ENCODE peak calls at places on chromosomes 12 and 14, in eight cellular contexts. Y is brain microvascular endothelial cell, H is upper lobe of right lung, U is cardiac fibroblast, F is PC-9, A is AG09309, R is PC-3, I is HFF-Myc. P is an unnamed sample.

GRCh38 chr14:62029569-62029924 is 267.3 kb downstream of the SNAPC1 start:
- DNase-seq in Y (no peak), H (no peak), U (no peak), F (no peak), A (no peak), R (no peak), I (no peak), P (no peak)

GRCh38 chr12:56545023-56545604 is 23.5 kb downstream of the RBMS2 start:
- DNase-seq in Y (no peak), H (no peak), U (no peak), F (no peak), A (no peak), R (no peak), I (no peak), P (no peak)

GRCh38 chr14:101979666-101980065 is 15.3 kb downstream of the DYNC1H1 start:
- DNase-seq in Y (no peak), H (no peak), U (no peak), F (no peak), A (no peak), R (peak), I (no peak), P (no peak)

GRCh38 chr12:5888816-5889315 is 56.2 kb downstream of the ANO2 start:
- DNase-seq in Y (no peak), H (no peak), U (no peak), F (no peak), A (no peak), R (no peak), I (no peak), P (no peak)

GRCh38 chr14:51658441-51659173 is 6.9 kb downstream of the FRMD6 start:
- DNase-seq in Y (no peak), H (no peak), U (no peak), F (no peak), A (no peak), R (no peak), I (no peak), P (no peak)

GRCh38 chr12:96211989-96212388 is 17.8 kb downstream of the ELK3 start:
- DNase-seq in Y (no peak), H (no peak), U (no peak), F (no peak), A (no peak), R (no peak), I (no peak), P (no peak)

GRCh38 chr12:99984271-99985128 is at the start of gene ANKS1B:
- DNase-seq in Y (no peak), H (peak), U (peak), F (no peak), A (no peak), R (peak), I (no peak), P (no peak)

GRCh38 chr14:28875937-28876910 is 109.6 kb downstream of the FOXG1 start:
- DNase-seq in Y (no peak), H (no peak), U (no peak), F (no peak), A (no peak), R (no peak), I (no peak), P (no peak)

GRCh38 chr14:99733221-99733550 is 49.1 kb downstream of the CYP46A1 start:
- DNase-seq in Y (no peak), H (no peak), U (no peak), F (no peak), A (no peak), R (no peak), I (no peak), P (no peak)

GRCh38 chr12:82361461-82361915 is 3.2 kb downstream of the METTL25 start:
- DNase-seq in Y (no peak), H (peak), U (no peak), F (no peak), A (no peak), R (no peak), I (no peak), P (no peak)

GRCh38 chr12:131452444-131452860 is 258.4 kb upstream of the SFSWAP start:
- DNase-seq in Y (no peak), H (peak), U (no peak), F (no peak), A (no peak), R (peak), I (no peak), P (no peak)

GRCh38 chr14:54211562-54212308 is 185.1 kb upstream of the CDKN3 start:
- DNase-seq in Y (peak), H (no peak), U (peak), F (peak), A (peak), R (peak), I (no peak), P (peak)

GRCh38 chr14:90561031-90561430 is 164.2 kb downstream of the CALM1 start:
- DNase-seq in Y (no peak), H (no peak), U (no peak), F (no peak), A (no peak), R (no peak), I (no peak), P (no peak)

GRCh38 chr12:131860472-131861260 is 32.5 kb downstream of the MMP17 start:
- DNase-seq in Y (peak), H (peak), U (peak), F (peak), A (no peak), R (peak), I (no peak), P (no peak)

GRCh38 chr12:123050913-123051312 is 70.4 kb downstream of the ARL6IP4 start:
- DNase-seq in Y (no peak), H (no peak), U (no peak), F (no peak), A (no peak), R (no peak), I (no peak), P (no peak)

GRCh38 chr12:4984344-4984743 is 59.3 kb upstream of the KCNA5 start:
- DNase-seq in Y (no peak), H (no peak), U (no peak), F (no peak), A (no peak), R (no peak), I (no peak), P (no peak)

GRCh38 chr12:54019924-54020586 is 8.2 kb upstream of the HOXC6 start:
- DNase-seq in Y (no peak), H (no peak), U (no peak), F (no peak), A (no peak), R (no peak), I (no peak), P (no peak)

GRCh38 chr12:1281683-1282366 is 290.8 kb downstream of the ERC1 start:
- DNase-seq in Y (peak), H (no peak), U (peak), F (no peak), A (peak), R (peak), I (no peak), P (peak)

GRCh38 chr12:12734054-12734453 is 16.9 kb downstream of the CDKN1B start:
- DNase-seq in Y (no peak), H (no peak), U (no peak), F (no peak), A (no peak), R (no peak), I (peak), P (no peak)

GRCh38 chr14:91870001-91870400 is 2.7 kb upstream of the TC2N start:
- DNase-seq in Y (no peak), H (no peak), U (no peak), F (no peak), A (no peak), R (peak), I (no peak), P (no peak)

GRCh38 chr12:55700255-55701018 is 7.3 kb downstream of the ITGA7 start:
- DNase-seq in Y (no peak), H (peak), U (no peak), F (no peak), A (no peak), R (peak), I (no peak), P (no peak)

GRCh38 chr12:2997989-2998670 is 38.9 kb downstream of the TEAD4 start:
- DNase-seq in Y (no peak), H (no peak), U (no peak), F (no peak), A (no peak), R (no peak), I (no peak), P (no peak)

GRCh38 chr12:109517619-109518018 is 40.2 kb downstream of the UBE3B start:
- DNase-seq in Y (no peak), H (no peak), U (no peak), F (no peak), A (no peak), R (no peak), I (no peak), P (no peak)

GRCh38 chr12:29547151-29547561 is 49.7 kb upstream of the OVCH1 start:
- DNase-seq in Y (no peak), H (no peak), U (peak), F (peak), A (peak), R (peak), I (no peak), P (no peak)

GRCh38 chr14:49641697-49642129 is 6.7 kb upstream of the DNAAF2 start:
- DNase-seq in Y (peak), H (no peak), U (no peak), F (no peak), A (no peak), R (peak), I (no peak), P (no peak)

GRCh38 chr14:20707622-20708021 is 19.1 kb downstream of the ANG start:
- DNase-seq in Y (no peak), H (no peak), U (peak), F (peak), A (no peak), R (peak), I (no peak), P (no peak)

GRCh38 chr12:98418357-98419075 is 96.9 kb upstream of the TMPO start:
- DNase-seq in Y (peak), H (peak), U (peak), F (peak), A (peak), R (peak), I (peak), P (peak)

GRCh38 chr14:22218729-22219128 is 370.3 kb downstream of the DAD1 start:
- DNase-seq in Y (no peak), H (no peak), U (no peak), F (no peak), A (no peak), R (no peak), I (no peak), P (no peak)

GRCh38 chr12:122834229-122834920 is 882 bp upstream of the HIP1R start:
- DNase-seq in Y (no peak), H (no peak), U (peak), F (peak), A (no peak), R (peak), I (no peak), P (no peak)

GRCh38 chr12:5139751-5140150 is 96.1 kb downstream of the KCNA5 start:
- DNase-seq in Y (no peak), H (no peak), U (no peak), F (no peak), A (no peak), R (no peak), I (no peak), P (no peak)

GRCh38 chr12:106893451-106893850 is 62.3 kb upstream of the TMEM263 start:
- DNase-seq in Y (no peak), H (no peak), U (no peak), F (no peak), A (no peak), R (peak), I (no peak), P (no peak)

GRCh38 chr14:25097120-25097519 is 47.2 kb upstream of the STXBP6 start:
- DNase-seq in Y (no peak), H (no peak), U (no peak), F (no peak), A (no peak), R (no peak), I (no peak), P (no peak)

GRCh38 chr12:6373022-6373787 is 2.2 kb downstream of the SCNN1A start:
- DNase-seq in Y (no peak), H (no peak), U (no peak), F (no peak), A (no peak), R (no peak), I (no peak), P (no peak)

GRCh38 chr12:80937391-80938238 is at the start of gene LIN7A:
- DNase-seq in Y (peak), H (peak), U (peak), F (no peak), A (no peak), R (no peak), I (no peak), P (no peak)

GRCh38 chr14:35386673-35387125 is 17.9 kb downstream of the NFKBIA start:
- DNase-seq in Y (no peak), H (no peak), U (no peak), F (no peak), A (no peak), R (no peak), I (no peak), P (no peak)

GRCh38 chr14:91419044-91419397 is 1.4 kb upstream of the CCDC88C start:
- DNase-seq in Y (no peak), H (no peak), U (no peak), F (no peak), A (no peak), R (no peak), I (no peak), P (no peak)

GRCh38 chr12:91177380-91177779 is 5.2 kb downstream of the DCN start:
- DNase-seq in Y (peak), H (no peak), U (no peak), F (no peak), A (no peak), R (no peak), I (no peak), P (no peak)

GRCh38 chr12:91178139-91178561 is 4.5 kb downstream of the DCN start:
- DNase-seq in Y (no peak), H (no peak), U (peak), F (no peak), A (peak), R (peak), I (no peak), P (no peak)

GRCh38 chr12:91171475-91171874 is 11.1 kb downstream of the DCN start:
- DNase-seq in Y (no peak), H (no peak), U (no peak), F (no peak), A (no peak), R (no peak), I (no peak), P (no peak)

GRCh38 chr12:91172051-91172450 is 10.6 kb downstream of the DCN start:
- DNase-seq in Y (no peak), H (no peak), U (peak), F (no peak), A (no peak), R (no peak), I (no peak), P (no peak)

DNA sequence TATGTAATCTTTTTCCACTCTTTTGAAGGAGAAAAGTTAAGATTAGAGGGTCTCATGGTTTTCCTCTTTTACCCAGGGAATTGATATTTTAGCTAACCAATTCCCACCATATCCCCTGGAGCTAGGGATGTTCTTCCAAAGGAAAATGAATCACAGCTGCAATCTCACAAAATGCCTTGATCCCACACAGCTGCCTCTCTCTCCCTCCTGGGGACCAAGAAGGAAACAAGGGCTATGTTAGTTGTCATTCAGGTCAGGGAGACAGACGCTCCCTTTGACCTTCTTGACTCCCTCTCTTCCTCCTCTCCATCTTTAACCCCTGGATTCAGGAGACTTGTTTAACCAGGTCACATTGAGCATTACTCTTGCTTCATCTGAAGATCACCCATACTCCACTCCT is 9.5 kb downstream of the DCN start:
- DNase-seq in Y (no peak), H (no peak), U (peak), F (no peak), A (no peak), R (no peak), I (no peak), P (no peak)
- H3K4me3 ChIP-seq in Y (no peak), H (no peak), U (no peak), F (no peak), A (no peak), R (no peak), I (no peak), P (no peak)

GRCh38 chr12:103705927-103706326 is 118.9 kb downstream of the STAB2 start:
- DNase-seq in Y (no peak), H (no peak), U (no peak), F (no peak), A (no peak), R (peak), I (no peak), P (no peak)
- TF ChIP-seq CTCF in Y (peak), H (no peak), U (peak), F (no peak), A (peak), R (peak), I (peak), P (no peak)

GRCh38 chr12:114678718-114679117 is 5.3 kb downstream of the TBX3 start:
- DNase-seq in Y (no peak), H (no peak), U (no peak), F (no peak), A (no peak), R (peak), I (no peak), P (no peak)
- H3K4me3 ChIP-seq in Y (no peak), H (peak), U (peak), F (no peak), A (peak), R (peak), I (peak), P (no peak)

GRCh38 chr12:44968960-44969359 is 81.9 kb downstream of the DBX2 start:
- DNase-seq in Y (no peak), H (no peak), U (no peak), F (no peak), A (no peak), R (no peak), I (no peak), P (no peak)

GRCh38 chr12:44976246-44976645 is 74.7 kb downstream of the DBX2 start:
- DNase-seq in Y (no peak), H (no peak), U (no peak), F (no peak), A (no peak), R (no peak), I (no peak), P (no peak)

GRCh38 chr12:44972746-44973421 is 78.0 kb downstream of the DBX2 start:
- DNase-seq in Y (no peak), H (no peak), U (peak), F (no peak), A (no peak), R (peak), I (no peak), P (no peak)
- TF ChIP-seq CTCF in Y (peak), H (peak), U (peak), F (peak), A (peak), R (peak), I (peak), P (peak)

GRCh38 chr12:11081987-11082386 is 10.1 kb downstream of the TAS2R43 start:
- DNase-seq in Y (no peak), H (no peak), U (no peak), F (no peak), A (no peak), R (no peak), I (no peak), P (no peak)
- H3K4me3 ChIP-seq in Y (no peak), H (no peak), U (no peak), F (no peak), A (no peak), R (no peak), I (no peak), P (no peak)

GRCh38 chr12:40107803-40108620 is 2.1 kb upstream of the SLC2A13 start:
- DNase-seq in Y (no peak), H (no peak), U (no peak), F (no peak), A (no peak), R (no peak), I (no peak), P (no peak)
- TF ChIP-seq CTCF in Y (no peak), H (no peak), U (no peak), F (peak), A (no peak), R (no peak), I (no peak), P (no peak)

GRCh38 chr14:58730793-58731464 is 93.2 kb downstream of the DACT1 start:
- DNase-seq in Y (no peak), H (no peak), U (no peak), F (no peak), A (peak), R (no peak), I (no peak), P (no peak)
- H3K4me3 ChIP-seq in Y (no peak), H (no peak), U (no peak), F (no peak), A (no peak), R (peak), I (no peak), P (no peak)